ENCODE peak calls at places on chromosomes 1 and 21, in five cellular contexts. One of them, this sample, is unnamed.
A peak's percentile ranks its signal among the peaks of the same experiment; 100 is the strongest.

GRCh38 chr1:108521990-108522393 is 37.9 kb upstream of the EEIG2 start:
- DNase-seq in HEK293T: no peak
- DNase-seq in RCC 7860: no peak
- DNase-seq in AG09319: no peak
- DNase-seq in naive B cell: no peak
- DNase-seq in this sample: no peak

GRCh38 chr1:234863596-234863995 is 253.6 kb upstream of the IRF2BP2 start:
- DNase-seq in HEK293T: no peak
- DNase-seq in RCC 7860: peak; percentile 69
- DNase-seq in AG09319: no peak
- DNase-seq in naive B cell: no peak
- DNase-seq in this sample: no peak

GRCh38 chr1:198679535-198680173 is 40.8 kb downstream of the PTPRC start:
- DNase-seq in HEK293T: no peak
- DNase-seq in RCC 7860: no peak
- DNase-seq in AG09319: no peak
- DNase-seq in naive B cell: no peak
- DNase-seq in this sample: no peak

GRCh38 chr1:69055223-69055622 is 512.5 kb upstream of the LRRC7 start:
- DNase-seq in HEK293T: no peak
- DNase-seq in RCC 7860: no peak
- DNase-seq in AG09319: no peak
- DNase-seq in naive B cell: no peak
- DNase-seq in this sample: no peak

GRCh38 chr1:27388337-27389005 is 4.0 kb upstream of the GPR3 start:
- DNase-seq in HEK293T: peak; percentile 64
- DNase-seq in RCC 7860: peak; percentile 32
- DNase-seq in AG09319: no peak
- DNase-seq in naive B cell: peak; percentile 69
- DNase-seq in this sample: peak; percentile 87

GRCh38 chr1:36239941-36240637 is 15.8 kb downstream of the THRAP3 start:
- DNase-seq in HEK293T: no peak
- DNase-seq in RCC 7860: no peak
- DNase-seq in AG09319: no peak
- DNase-seq in naive B cell: no peak
- DNase-seq in this sample: peak; percentile 60

GRCh38 chr1:6131561-6131960 is 48.6 kb downstream of the CHD5 start:
- DNase-seq in HEK293T: no peak
- DNase-seq in RCC 7860: no peak
- DNase-seq in AG09319: no peak
- DNase-seq in naive B cell: no peak
- DNase-seq in this sample: no peak

GRCh38 chr1:166875734-166876539 is at the start of gene TADA1:
- DNase-seq in HEK293T: peak; percentile 96
- DNase-seq in RCC 7860: peak; percentile 96
- DNase-seq in AG09319: peak; percentile 93
- DNase-seq in naive B cell: peak; percentile 98
- DNase-seq in this sample: peak; percentile 99

GRCh38 chr1:206415913-206416312 is 54.4 kb upstream of the IKBKE start:
- DNase-seq in HEK293T: no peak
- DNase-seq in RCC 7860: no peak
- DNase-seq in AG09319: no peak
- DNase-seq in naive B cell: no peak
- DNase-seq in this sample: no peak

GRCh38 chr1:160083968-160084770 is 2.8 kb downstream of the KCNJ9 start:
- DNase-seq in HEK293T: no peak
- DNase-seq in RCC 7860: no peak
- DNase-seq in AG09319: no peak
- DNase-seq in naive B cell: peak; percentile 68
- DNase-seq in this sample: peak; percentile 92

GRCh38 chr1:25430073-25430665 is 528 bp upstream of the MACO1 start:
- DNase-seq in HEK293T: peak; percentile 85
- DNase-seq in RCC 7860: peak; percentile 79
- DNase-seq in AG09319: peak; percentile 41
- DNase-seq in naive B cell: peak; percentile 86
- DNase-seq in this sample: peak; percentile 86

GRCh38 chr1:205316179-205316578 is 5.4 kb downstream of the NUAK2 start:
- DNase-seq in HEK293T: no peak
- DNase-seq in RCC 7860: peak; percentile 30
- DNase-seq in AG09319: no peak
- DNase-seq in naive B cell: no peak
- DNase-seq in this sample: no peak

GRCh38 chr1:6001992-6002576 is 9.9 kb upstream of the NPHP4 start:
- DNase-seq in HEK293T: no peak
- DNase-seq in RCC 7860: peak; percentile 9
- DNase-seq in AG09319: no peak
- DNase-seq in naive B cell: no peak
- DNase-seq in this sample: no peak

GRCh38 chr1:240608707-240609106 is 3.2 kb downstream of the GREM2 start:
- DNase-seq in HEK293T: peak; percentile 45
- DNase-seq in RCC 7860: no peak
- DNase-seq in AG09319: no peak
- DNase-seq in naive B cell: no peak
- DNase-seq in this sample: no peak

GRCh38 chr1:206014591-206014990 is 9.1 kb downstream of the CTSE start:
- DNase-seq in HEK293T: no peak
- DNase-seq in RCC 7860: no peak
- DNase-seq in AG09319: no peak
- DNase-seq in naive B cell: no peak
- DNase-seq in this sample: peak; percentile 63

GRCh38 chr1:210232524-210233215 is at the start of gene SERTAD4:
- DNase-seq in HEK293T: peak; percentile 67
- DNase-seq in RCC 7860: peak; percentile 33
- DNase-seq in AG09319: no peak
- DNase-seq in naive B cell: no peak
- DNase-seq in this sample: peak; percentile 93

GRCh38 chr1:37497832-37498231 is 16.7 kb downstream of the MEAF6 start:
- DNase-seq in HEK293T: no peak
- DNase-seq in RCC 7860: no peak
- DNase-seq in AG09319: no peak
- DNase-seq in naive B cell: no peak
- DNase-seq in this sample: no peak

GRCh38 chr1:213905315-213905714 is 82.5 kb upstream of the PROX1 start:
- DNase-seq in HEK293T: no peak
- DNase-seq in RCC 7860: no peak
- DNase-seq in AG09319: no peak
- DNase-seq in naive B cell: no peak
- DNase-seq in this sample: no peak

GRCh38 chr1:168613038-168613451 is 36.6 kb downstream of the XCL1 start:
- DNase-seq in HEK293T: no peak
- DNase-seq in RCC 7860: no peak
- DNase-seq in AG09319: no peak
- DNase-seq in naive B cell: no peak
- DNase-seq in this sample: no peak

GRCh38 chr1:34500451-34500850 is 254.4 kb upstream of the GJB5 start:
- DNase-seq in HEK293T: peak; percentile 29
- DNase-seq in RCC 7860: peak; percentile 10
- DNase-seq in AG09319: no peak
- DNase-seq in naive B cell: no peak
- DNase-seq in this sample: peak; percentile 77

GRCh38 chr1:201360486-201360885 is 17.0 kb downstream of the TNNT2 start:
- DNase-seq in HEK293T: no peak
- DNase-seq in RCC 7860: no peak
- DNase-seq in AG09319: no peak
- DNase-seq in naive B cell: no peak
- DNase-seq in this sample: no peak

GRCh38 chr21:45985471-45986315 is 4.1 kb downstream of the COL6A1 start:
- DNase-seq in HEK293T: no peak
- DNase-seq in RCC 7860: no peak
- DNase-seq in AG09319: no peak
- DNase-seq in naive B cell: no peak
- DNase-seq in this sample: peak; percentile 43

GRCh38 chr21:29145354-29145782 is 14.9 kb downstream of the MAP3K7CL start:
- DNase-seq in HEK293T: no peak
- DNase-seq in RCC 7860: peak; percentile 69
- DNase-seq in AG09319: peak; percentile 47
- DNase-seq in naive B cell: no peak
- DNase-seq in this sample: no peak

This sample was measured in islet precursor cell.